ENCODE peak calls at places on chromosome X, in six cellular contexts. D is brain microvascular endothelial cell, M is HFF-Myc, B is A549, E is lower leg skin, A is fibroblast of lung. U is an unnamed sample.

GRCh38 chrX:22345884-22346283 is 73.2 kb downstream of the CBLL2 start:
- DNase-seq in M (no peak), B (no peak), D (no peak), E (no peak), A (no peak), U (no peak)

GRCh38 chrX:38192007-38192625 is 28.6 kb downstream of the SRPX start:
- DNase-seq in B (no peak), E (no peak), M (no peak), D (no peak), A (peak), U (no peak)

GRCh38 chrX:9921407-9921806 is 45.8 kb upstream of the CLDN34 start:
- DNase-seq in M (no peak), E (no peak), D (no peak), A (no peak), B (no peak), U (no peak)

GRCh38 chrX:1582686-1583437 is 8.5 kb upstream of the AKAP17A start:
- DNase-seq in D (peak), E (no peak), M (no peak), A (no peak), B (peak), U (no peak)

GRCh38 chrX:150324035-150324728 is 38.9 kb upstream of the MAMLD1 start:
- DNase-seq in D (peak), B (peak), M (peak), A (peak), E (no peak), U (no peak)

GRCh38 chrX:40096395-40097091 is 1.2 kb downstream of the BCOR start:
- DNase-seq in E (peak), A (peak), M (no peak), B (peak), D (no peak), U (peak)

GRCh38 chrX:42399632-42400024 is 378.3 kb downstream of the PPP1R2C start:
- DNase-seq in D (no peak), B (no peak), E (no peak), M (no peak), A (no peak), U (no peak)

GRCh38 chrX:63917296-63917695 is 132.3 kb upstream of the ARHGEF9 start:
- DNase-seq in B (no peak), E (no peak), A (no peak), M (no peak), D (no peak), U (no peak)

GRCh38 chrX:123846598-123847038 is 13.2 kb upstream of the XIAP start:
- DNase-seq in E (no peak), B (no peak), A (peak), M (no peak), D (peak), U (no peak)

GRCh38 chrX:129717902-129718301 is 20.9 kb upstream of the XPNPEP2 start:
- DNase-seq in M (no peak), B (no peak), A (peak), E (peak), D (peak), U (no peak)

GRCh38 chrX:121389976-121390709 is 342.7 kb downstream of the GLUD2 start:
- DNase-seq in A (no peak), B (no peak), E (no peak), M (no peak), D (no peak), U (no peak)

GRCh38 chrX:41381685-41382084 is 47.7 kb downstream of the DDX3X start:
- DNase-seq in B (peak), E (peak), M (peak), A (peak), D (peak), U (no peak)

GRCh38 chrX:100319716-100320115 is 90.4 kb downstream of the PCDH19 start:
- DNase-seq in A (no peak), E (no peak), M (no peak), B (no peak), D (no peak), U (no peak)

GRCh38 chrX:40628506-40628905 is 5.3 kb downstream of the MPC1L start:
- DNase-seq in E (no peak), D (no peak), M (no peak), A (peak), B (no peak), U (no peak)

GRCh38 chrX:40368611-40369061 is 212.1 kb upstream of the ATP6AP2 start:
- DNase-seq in M (no peak), D (no peak), E (no peak), B (no peak), A (no peak), U (no peak)

GRCh38 chrX:137432609-137433008 is 133.3 kb upstream of the ZIC3 start:
- DNase-seq in D (no peak), E (no peak), M (no peak), A (no peak), B (no peak), U (no peak)

GRCh38 chrX:137278825-137279224 is 245.0 kb upstream of the GPR101 start:
- DNase-seq in A (no peak), E (no peak), D (no peak), B (no peak), M (no peak), U (no peak)

GRCh38 chrX:135530097-135530496 is 9.6 kb downstream of the INTS6L start:
- DNase-seq in M (no peak), D (no peak), A (no peak), E (no peak), B (no peak), U (no peak)

DNA sequence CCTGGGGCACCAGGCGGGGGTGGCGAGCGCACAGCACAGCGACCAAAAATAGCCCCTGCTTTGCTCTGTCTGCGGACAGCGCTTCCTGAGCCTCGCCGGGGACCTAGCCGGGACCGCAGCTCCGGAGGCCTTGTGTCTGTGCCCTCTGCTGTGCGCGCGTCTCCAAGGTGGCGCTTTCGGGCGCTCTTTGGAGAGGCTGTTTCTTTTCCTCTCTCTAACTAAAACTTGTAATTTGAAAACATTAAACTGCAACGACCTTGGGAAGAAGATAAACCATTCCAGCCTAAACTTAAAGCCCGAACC is 3.4 kb downstream of the ARX start:
- DNase-seq in E (no peak), M (no peak), A (no peak), D (no peak), B (no peak), U (no peak)
- H3K4me3 ChIP-seq in E (no peak), M (no peak), A (no peak), D (no peak), B (peak), U (no peak)

DNA sequence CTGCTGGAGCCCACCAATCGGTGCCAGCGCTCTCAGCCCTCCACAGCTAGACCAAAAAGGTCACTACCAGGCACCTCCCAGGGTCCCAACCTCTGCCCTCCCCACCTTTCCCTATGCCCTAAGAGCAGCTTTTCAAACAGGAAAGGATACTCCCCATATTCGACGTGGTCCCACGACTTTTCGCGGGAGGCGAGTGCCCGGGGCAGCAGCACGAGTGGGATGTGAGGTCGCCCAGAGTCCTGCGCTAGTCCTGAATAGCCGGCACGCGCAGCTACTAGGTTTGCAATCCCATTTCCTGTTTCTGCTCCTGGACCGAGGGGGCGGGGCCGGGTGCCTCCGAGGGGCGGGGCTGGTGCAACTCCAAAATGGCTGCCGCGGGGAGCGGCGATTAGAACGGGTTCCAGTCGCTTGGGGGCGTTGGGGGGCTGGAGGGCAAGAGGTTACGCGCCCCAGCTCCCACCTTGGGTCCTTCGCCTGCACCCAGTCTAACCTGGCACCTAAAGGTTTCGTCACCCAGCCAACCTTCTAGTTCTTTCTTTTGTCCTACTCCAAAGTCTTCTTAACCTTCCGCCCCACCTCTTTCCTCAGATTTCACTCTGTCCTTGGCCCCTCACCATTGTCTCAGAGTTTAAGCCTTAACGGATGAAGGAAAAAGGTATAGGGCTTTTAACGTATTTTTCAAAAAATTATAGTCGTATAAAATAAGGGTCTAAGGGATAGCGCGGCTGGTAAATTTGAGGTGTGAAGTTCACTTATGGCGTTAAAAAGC is 85.0 kb upstream of the TENT5D start:
- DNase-seq in B (peak), D (no peak), A (no peak), E (peak), M (no peak), U (no peak)
- H3K4me3 ChIP-seq in B (peak), D (no peak), A (no peak), E (no peak), M (no peak), U (no peak)

GRCh38 chrX:110944323-110944761 is 148.7 kb upstream of the CHRDL1 start:
- DNase-seq in E (peak), B (no peak), M (no peak), D (no peak), A (no peak), U (no peak)
- H3K4me3 ChIP-seq in E (no peak), B (no peak), M (no peak), D (peak), A (no peak), U (no peak)

GRCh38 chrX:2609431-2610238 is 81.5 kb upstream of the CD99 start:
- DNase-seq in D (no peak), B (peak), A (peak), E (peak), M (no peak), U (no peak)
- H3K4me3 ChIP-seq in D (peak), B (peak), A (peak), E (peak), M (peak), U (peak)

GRCh38 chrX:93120805-93121204 is 552.6 kb downstream of the NAP1L3 start:
- DNase-seq in D (no peak), A (no peak), M (no peak), B (no peak), E (no peak), U (no peak)
- H3K4me3 ChIP-seq in D (no peak), A (no peak), M (no peak), B (no peak), E (no peak), U (no peak)